ENCODE peak calls at places on chromosomes 2 and 18, in nine cellular contexts. Z is Peyer's patch, U is choroid plexus epithelial cell, P is MM.1S, M is GM06990, Q is tibial artery, J is HCT116, A is cardiac fibroblast, E is mucosa of descending colon. R is an unnamed sample.

GRCh38 chr2:210233487-210233886 is 8.2 kb upstream of the ACADL start:
- DNase-seq in E (no peak), Q (peak), P (no peak), Z (no peak), A (no peak), M (no peak), J (no peak), U (no peak), R (no peak)

GRCh38 chr2:45963816-45964215 is 312.3 kb downstream of the PRKCE start:
- DNase-seq in M (no peak), P (no peak), U (no peak), Z (no peak), J (peak), E (no peak), Q (no peak), A (no peak), R (no peak)

GRCh38 chr2:191705726-191706125 is 27.8 kb downstream of the NABP1 start:
- DNase-seq in Z (no peak), P (no peak), M (no peak), Q (no peak), E (no peak), U (no peak), A (no peak), J (no peak), R (no peak)

GRCh38 chr18:61435064-61435652 is 101.9 kb downstream of the CDH20 start:
- DNase-seq in J (peak), Z (no peak), Q (no peak), E (no peak), U (peak), M (no peak), A (peak), P (no peak), R (peak)

GRCh38 chr18:45775726-45776125 is 49.7 kb upstream of the SIGLEC15 start:
- DNase-seq in E (no peak), Q (no peak), J (no peak), M (no peak), P (no peak), U (no peak), Z (no peak), A (no peak), R (no peak)

GRCh38 chr2:150133623-150134022 is 353.8 kb downstream of the RND3 start:
- DNase-seq in U (peak), Q (no peak), A (peak), M (peak), J (peak), Z (peak), P (peak), E (no peak), R (peak)

GRCh38 chr2:29747786-29748470 is 173.5 kb downstream of the ALK start:
- DNase-seq in Q (no peak), P (no peak), U (peak), Z (no peak), E (no peak), M (no peak), A (peak), J (peak), R (peak)

GRCh38 chr18:78793313-78793712 is 186.3 kb upstream of the SALL3 start:
- DNase-seq in Z (no peak), J (no peak), A (no peak), M (no peak), P (no peak), Q (no peak), E (no peak), U (no peak), R (no peak)

GRCh38 chr18:13549879-13550231 is 176.5 kb downstream of the FAM210A start:
- DNase-seq in A (no peak), Q (no peak), P (no peak), Z (no peak), E (no peak), J (no peak), M (no peak), U (no peak), R (no peak)
- H3K4me3 ChIP-seq in A (no peak), Q (no peak), P (no peak), Z (no peak), E (no peak), J (no peak), M (no peak), U (no peak), R (no peak)

DNA sequence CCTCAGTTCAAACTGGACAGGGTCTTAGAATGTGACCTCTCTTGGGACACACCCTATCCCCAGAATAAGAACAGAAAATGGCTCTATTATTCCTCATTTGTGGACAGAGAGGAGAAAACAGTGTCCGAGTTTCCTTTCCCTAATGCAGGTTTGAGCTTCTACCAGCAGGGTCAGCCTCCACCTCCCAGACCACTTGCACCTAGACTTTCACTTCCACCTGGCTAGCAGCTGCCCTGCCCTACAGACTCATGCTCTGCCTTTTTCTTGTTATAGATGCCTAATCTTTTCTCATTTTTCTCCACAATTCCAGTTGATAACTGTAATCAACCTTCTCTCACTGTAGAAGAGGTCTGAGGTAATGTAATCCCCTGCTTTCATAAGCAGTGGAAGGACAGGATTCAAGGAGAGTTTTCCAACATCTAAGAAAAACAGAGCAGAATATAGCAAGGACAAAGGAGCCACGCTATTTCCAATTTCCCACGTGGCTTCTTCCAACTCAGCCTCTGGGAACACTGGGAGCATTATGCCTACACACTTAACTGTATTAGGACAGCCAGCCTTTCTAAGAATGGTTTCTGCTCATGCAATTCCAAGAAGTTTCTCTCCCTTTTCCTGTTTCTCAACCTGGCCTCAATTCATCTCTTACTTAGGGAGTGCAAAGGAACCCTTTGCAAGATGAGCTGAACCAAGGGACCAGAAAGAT is 239.8 kb downstream of the BCL11A start:
- DNase-seq in Z (no peak), Q (no peak), J (no peak), P (no peak), U (no peak), M (no peak), A (no peak), E (no peak), R (no peak)
- TF ChIP-seq CTCF in Z (no peak), Q (no peak), J (no peak), P (peak), U (no peak), M (no peak), A (no peak), E (no peak), R (no peak)

GRCh38 chr2:219519526-219519916 is 5.2 kb downstream of the ASIC4 start:
- DNase-seq in J (no peak), Z (no peak), A (no peak), P (no peak), U (no peak), Q (no peak), M (no peak), E (no peak), R (no peak)
- H3K4me3 ChIP-seq in J (no peak), Z (no peak), A (no peak), P (no peak), U (no peak), Q (no peak), M (no peak), E (no peak), R (no peak)

GRCh38 chr2:19369341-19369955 is 11.0 kb upstream of the OSR1 start:
- DNase-seq in U (peak), E (no peak), Q (peak), A (peak), P (no peak), J (peak), Z (no peak), M (no peak), R (peak)
- TF ChIP-seq CTCF in U (peak), E (no peak), Q (no peak), A (peak), P (no peak), J (peak), Z (no peak), M (peak), R (peak)

GRCh38 chr18:13589943-13590342 is 136.4 kb downstream of the FAM210A start:
- DNase-seq in P (no peak), Q (no peak), E (no peak), U (no peak), J (no peak), A (no peak), Z (no peak), M (no peak), R (no peak)
- H3K4me3 ChIP-seq in P (no peak), Q (no peak), E (no peak), U (no peak), J (no peak), A (no peak), Z (no peak), M (no peak), R (no peak)

R was measured in AG10803.